ENCODE peak calls at places on chromosomes 5 and 9, in ten cellular contexts. E is LoVo, O is hippocampal formation, N is activated T-helper 1 cell treated with Interleukin-2 at 50 U/mL for 16 hours, A is astrocyte, J is Karpas-422, P is AG08395, Z is fibroblast of villous mesenchyme, S is M059J, L is dorsolateral prefrontal cortex. B is an unnamed sample.

GRCh38 chr9:138053996-138054752 is 176.6 kb downstream of the CACNA1B start:
- DNase-seq in E (no peak), O (no peak), N (no peak), A (no peak), J (no peak), P (no peak), Z (no peak), S (peak; percentile 5), L (peak; percentile 22), B (no peak)

GRCh38 chr9:87957839-87958238 is 16.5 kb downstream of the CDK20 start:
- DNase-seq in E (no peak), O (no peak), N (no peak), A (no peak), J (no peak), P (no peak), Z (no peak), S (no peak), L (no peak), B (no peak)

GRCh38 chr5:154850255-154851062 is at the start of gene FAXDC2:
- DNase-seq in E (no peak), O (peak; percentile 80), N (no peak), A (peak; percentile 82), J (no peak), P (peak; percentile 87), Z (peak; percentile 89), S (peak; percentile 68), L (peak; percentile 52), B (no peak)

GRCh38 chr5:594241-594860 is 17.8 kb upstream of the CEP72 start:
- DNase-seq in E (no peak), O (no peak), N (no peak), A (no peak), J (no peak), P (no peak), Z (no peak), S (no peak), L (no peak), B (no peak)

GRCh38 chr5:135551593-135552447 is 16.1 kb upstream of the NEUROG1 start:
- DNase-seq in E (peak; percentile 70), O (peak; percentile 40), N (no peak), A (peak; percentile 42), J (peak; percentile 88), P (peak; percentile 84), Z (peak; percentile 71), S (peak; percentile 65), L (peak; percentile 49), B (peak; percentile 28)

GRCh38 chr5:72463499-72464052 is 43.6 kb downstream of the ZNF366 start:
- DNase-seq in E (peak; percentile 16), O (no peak), N (no peak), A (no peak), J (no peak), P (no peak), Z (no peak), S (no peak), L (no peak), B (no peak)

GRCh38 chr9:101311759-101312420 is 72.9 kb downstream of the BAAT start:
- DNase-seq in E (peak; percentile 82), O (no peak), N (no peak), A (peak; percentile 53), J (peak; percentile 91), P (peak; percentile 62), Z (peak; percentile 84), S (peak; percentile 75), L (no peak), B (no peak)

GRCh38 chr9:14061921-14062320 is 252.0 kb downstream of the NFIB start:
- DNase-seq in E (no peak), O (no peak), N (no peak), A (no peak), J (no peak), P (no peak), Z (no peak), S (no peak), L (no peak), B (no peak)

GRCh38 chr5:66498791-66499207 is 97.4 kb upstream of the MAST4 start:
- DNase-seq in E (no peak), O (no peak), N (no peak), A (peak; percentile 22), J (peak; percentile 53), P (peak; percentile 2), Z (no peak), S (peak; percentile 73), L (no peak), B (no peak)

GRCh38 chr5:54738118-54738972 is 220.8 kb downstream of the SNX18 start:
- DNase-seq in E (peak; percentile 40), O (no peak), N (no peak), A (peak; percentile 35), J (no peak), P (peak; percentile 69), Z (peak; percentile 55), S (peak; percentile 82), L (no peak), B (no peak)

GRCh38 chr5:176133877-176134276 is 104.3 kb upstream of the SIMC1 start:
- DNase-seq in E (no peak), O (no peak), N (no peak), A (no peak), J (no peak), P (no peak), Z (no peak), S (no peak), L (no peak), B (no peak)

GRCh38 chr9:114417511-114417910 is 29.7 kb upstream of the AKNA start:
- DNase-seq in E (no peak), O (no peak), N (no peak), A (peak; percentile 83), J (no peak), P (peak; percentile 81), Z (peak; percentile 39), S (peak; percentile 71), L (no peak), B (no peak)

GRCh38 chr5:14269395-14269794 is 126.3 kb downstream of the TRIO start:
- DNase-seq in E (no peak), O (no peak), N (no peak), A (no peak), J (no peak), P (no peak), Z (no peak), S (no peak), L (no peak), B (no peak)